ENCODE peak calls at places on chromosomes 3 and 15, in five cellular contexts. V, E, L, N and A are unnamed samples.
A peak's percentile ranks its signal among the peaks of the same experiment; 100 is the strongest.

GRCh38 chr15:73914145-73914544 is 12.1 kb upstream of the LOXL1 start:
- DNase-seq in V (no peak), E (no peak), L (no peak), N (no peak), A (no peak)

GRCh38 chr3:191473766-191474198 is 12.8 kb downstream of the PYDC2 start:
- DNase-seq in V (no peak), E (no peak), L (no peak), N (no peak), A (no peak)

GRCh38 chr15:78691167-78691872 is 50.3 kb upstream of the CHRNB4 start:
- DNase-seq in V (no peak), E (no peak), L (no peak), N (no peak), A (no peak)

GRCh38 chr3:172315401-172316091 is 132.7 kb downstream of the GHSR start:
- DNase-seq in V (no peak), E (no peak), L (peak; percentile 45), N (peak; percentile 34), A (peak; percentile 41)

GRCh38 chr3:68424796-68425460 is 507.4 kb downstream of the TAFA4 start:
- DNase-seq in V (no peak), E (no peak), L (no peak), N (no peak), A (no peak)

GRCh38 chr3:183988216-183988790 is 29.4 kb downstream of the ABCC5 start:
- DNase-seq in V (peak; percentile 38), E (no peak), L (no peak), N (no peak), A (peak; percentile 83)

GRCh38 chr3:157160652-157161480 is 919 bp upstream of the CCNL1 start:
- DNase-seq in V (peak; percentile 87), E (no peak), L (peak; percentile 82), N (peak; percentile 96), A (peak; percentile 89)

GRCh38 chr3:191327526-191327925 is 1.7 kb upstream of the CCDC50 start:
- DNase-seq in V (no peak), E (no peak), L (no peak), N (no peak), A (no peak)

GRCh38 chr15:25786040-25786439 is 77.1 kb downstream of the ATP10A start:
- DNase-seq in V (no peak), E (no peak), L (no peak), N (no peak), A (peak; percentile 38)

GRCh38 chr3:89368846-89369245 is 261.4 kb downstream of the EPHA3 start:
- DNase-seq in V (no peak), E (no peak), L (no peak), N (no peak), A (no peak)

GRCh38 chr3:72380711-72381508 is 467.3 kb downstream of the SHQ1 start:
- DNase-seq in V (no peak), E (no peak), L (no peak), N (no peak), A (no peak)

GRCh38 chr3:50474717-50475116 is 28.7 kb downstream of the CACNA2D2 start:
- DNase-seq in V (no peak), E (no peak), L (no peak), N (no peak), A (peak; percentile 93)

GRCh38 chr3:52218953-52219650 is 6.3 kb downstream of the TLR9 start:
- DNase-seq in V (no peak), E (no peak), L (no peak), N (no peak), A (peak; percentile 81)

GRCh38 chr15:73620078-73620477 is 13.1 kb downstream of the NPTN start:
- DNase-seq in V (no peak), E (no peak), L (no peak), N (no peak), A (no peak)

GRCh38 chr3:15794303-15794771 is 3.4 kb downstream of the ANKRD28 start:
- DNase-seq in V (peak; percentile 29), E (no peak), L (no peak), N (peak; percentile 33), A (no peak)

GRCh38 chr3:46703013-46703520 is 1.9 kb downstream of the TMIE start:
- DNase-seq in V (no peak), E (no peak), L (no peak), N (no peak), A (peak; percentile 80)

GRCh38 chr3:47315069-47315647 is 32.4 kb downstream of the KLHL18 start:
- DNase-seq in V (no peak), E (no peak), L (peak; percentile 11), N (no peak), A (no peak)

GRCh38 chr3:111069974-111070751 is 1.5 kb upstream of the NECTIN3 start:
- DNase-seq in V (no peak), E (no peak), L (peak; percentile 13), N (no peak), A (no peak)

GRCh38 chr3:111954228-111954990 is 24.4 kb upstream of the ABHD10 start:
- DNase-seq in V (no peak), E (no peak), L (no peak), N (no peak), A (no peak)

GRCh38 chr3:129441782-129442181 is 1.8 kb downstream of the IFT122 start:
- DNase-seq in V (peak; percentile 23), E (no peak), L (no peak), N (no peak), A (peak; percentile 63)

GRCh38 chr3:180408654-180409053 is 193.3 kb upstream of the TTC14 start:
- DNase-seq in V (no peak), E (no peak), L (no peak), N (no peak), A (no peak)